ENCODE peak calls at places on chromosomes 7 and 10, in eight cellular contexts. One of them, this sample, is unnamed.

GRCh38 chr7:87216701-87217508 is 2.6 kb downstream of the TMEM243 start:
- DNase-seq in CD4-positive, alpha-beta T cell: peak
- DNase-seq in iris pigment epithelial cell: no peak
- DNase-seq in NCI-H2171: no peak
- DNase-seq in HTR-8/SVneo: no peak
- DNase-seq in anterior cingulate cortex: no peak
- DNase-seq in stimulated activated CD4-positive, alpha-beta T cell treated with anti-CD3 and anti-CD28 coated beads, Interleukin-4, amount 100 ng/mL, for 24 hours: peak
- DNase-seq in retinal pigment epithelial cell: no peak
- DNase-seq in this sample: no peak

GRCh38 chr7:100983451-100984187 is 14.3 kb downstream of the MUC12 start:
- DNase-seq in retinal pigment epithelial cell: peak
- DNase-seq in HTR-8/SVneo: no peak
- DNase-seq in CD4-positive, alpha-beta T cell: no peak
- DNase-seq in anterior cingulate cortex: no peak
- DNase-seq in stimulated activated CD4-positive, alpha-beta T cell treated with anti-CD3 and anti-CD28 coated beads, Interleukin-4, amount 100 ng/mL, for 24 hours: no peak
- DNase-seq in NCI-H2171: no peak
- DNase-seq in iris pigment epithelial cell: peak
- DNase-seq in this sample: peak

GRCh38 chr10:94403823-94404228 is 1.5 kb downstream of the TBC1D12 start:
- DNase-seq in stimulated activated CD4-positive, alpha-beta T cell treated with anti-CD3 and anti-CD28 coated beads, Interleukin-4, amount 100 ng/mL, for 24 hours: no peak
- DNase-seq in iris pigment epithelial cell: peak
- DNase-seq in NCI-H2171: no peak
- DNase-seq in HTR-8/SVneo: no peak
- DNase-seq in CD4-positive, alpha-beta T cell: no peak
- DNase-seq in retinal pigment epithelial cell: no peak
- DNase-seq in anterior cingulate cortex: no peak
- DNase-seq in this sample: no peak

GRCh38 chr7:42426163-42426562 is 189.2 kb upstream of the GLI3 start:
- DNase-seq in iris pigment epithelial cell: peak
- DNase-seq in retinal pigment epithelial cell: no peak
- DNase-seq in HTR-8/SVneo: no peak
- DNase-seq in stimulated activated CD4-positive, alpha-beta T cell treated with anti-CD3 and anti-CD28 coated beads, Interleukin-4, amount 100 ng/mL, for 24 hours: no peak
- DNase-seq in CD4-positive, alpha-beta T cell: no peak
- DNase-seq in anterior cingulate cortex: no peak
- DNase-seq in NCI-H2171: no peak
- DNase-seq in this sample: peak

GRCh38 chr7:140810830-140811556 is 113.7 kb downstream of the BRAF start:
- DNase-seq in HTR-8/SVneo: peak
- DNase-seq in NCI-H2171: peak
- DNase-seq in CD4-positive, alpha-beta T cell: peak
- DNase-seq in iris pigment epithelial cell: peak
- DNase-seq in anterior cingulate cortex: peak
- DNase-seq in retinal pigment epithelial cell: peak
- DNase-seq in stimulated activated CD4-positive, alpha-beta T cell treated with anti-CD3 and anti-CD28 coated beads, Interleukin-4, amount 100 ng/mL, for 24 hours: peak
- DNase-seq in this sample: peak

GRCh38 chr10:118542789-118543188 is 52.7 kb downstream of the PRLHR start:
- DNase-seq in CD4-positive, alpha-beta T cell: no peak
- DNase-seq in iris pigment epithelial cell: no peak
- DNase-seq in stimulated activated CD4-positive, alpha-beta T cell treated with anti-CD3 and anti-CD28 coated beads, Interleukin-4, amount 100 ng/mL, for 24 hours: no peak
- DNase-seq in NCI-H2171: no peak
- DNase-seq in HTR-8/SVneo: no peak
- DNase-seq in retinal pigment epithelial cell: no peak
- DNase-seq in anterior cingulate cortex: no peak
- DNase-seq in this sample: no peak

GRCh38 chr10:43598447-43598846 is 7.8 kb upstream of the ZNF485 start:
- DNase-seq in iris pigment epithelial cell: peak
- DNase-seq in retinal pigment epithelial cell: no peak
- DNase-seq in anterior cingulate cortex: no peak
- DNase-seq in NCI-H2171: no peak
- DNase-seq in CD4-positive, alpha-beta T cell: no peak
- DNase-seq in stimulated activated CD4-positive, alpha-beta T cell treated with anti-CD3 and anti-CD28 coated beads, Interleukin-4, amount 100 ng/mL, for 24 hours: no peak
- DNase-seq in HTR-8/SVneo: no peak
- DNase-seq in this sample: no peak

GRCh38 chr7:116097365-116098009 is 66.9 kb upstream of the TFEC start:
- DNase-seq in CD4-positive, alpha-beta T cell: no peak
- DNase-seq in retinal pigment epithelial cell: no peak
- DNase-seq in HTR-8/SVneo: peak
- DNase-seq in anterior cingulate cortex: no peak
- DNase-seq in iris pigment epithelial cell: peak
- DNase-seq in NCI-H2171: no peak
- DNase-seq in stimulated activated CD4-positive, alpha-beta T cell treated with anti-CD3 and anti-CD28 coated beads, Interleukin-4, amount 100 ng/mL, for 24 hours: no peak
- DNase-seq in this sample: peak

GRCh38 chr10:80473692-80474596 is 19.8 kb downstream of the TSPAN14 start:
- DNase-seq in NCI-H2171: no peak
- DNase-seq in anterior cingulate cortex: no peak
- DNase-seq in CD4-positive, alpha-beta T cell: no peak
- DNase-seq in stimulated activated CD4-positive, alpha-beta T cell treated with anti-CD3 and anti-CD28 coated beads, Interleukin-4, amount 100 ng/mL, for 24 hours: no peak
- DNase-seq in iris pigment epithelial cell: peak
- DNase-seq in HTR-8/SVneo: no peak
- DNase-seq in retinal pigment epithelial cell: no peak
- DNase-seq in this sample: no peak

GRCh38 chr7:116138202-116138801 is 72.0 kb upstream of the TES start:
- DNase-seq in iris pigment epithelial cell: peak
- DNase-seq in HTR-8/SVneo: peak
- DNase-seq in CD4-positive, alpha-beta T cell: no peak
- DNase-seq in NCI-H2171: peak
- DNase-seq in retinal pigment epithelial cell: no peak
- DNase-seq in stimulated activated CD4-positive, alpha-beta T cell treated with anti-CD3 and anti-CD28 coated beads, Interleukin-4, amount 100 ng/mL, for 24 hours: peak
- DNase-seq in anterior cingulate cortex: no peak
- DNase-seq in this sample: peak

GRCh38 chr7:513521-514166 is 6.0 kb downstream of the PDGFA start:
- DNase-seq in anterior cingulate cortex: no peak
- DNase-seq in CD4-positive, alpha-beta T cell: no peak
- DNase-seq in retinal pigment epithelial cell: no peak
- DNase-seq in stimulated activated CD4-positive, alpha-beta T cell treated with anti-CD3 and anti-CD28 coated beads, Interleukin-4, amount 100 ng/mL, for 24 hours: peak
- DNase-seq in HTR-8/SVneo: no peak
- DNase-seq in iris pigment epithelial cell: peak
- DNase-seq in NCI-H2171: no peak
- DNase-seq in this sample: peak

GRCh38 chr10:110643670-110644597 is at the start of gene RBM20:
- DNase-seq in CD4-positive, alpha-beta T cell: peak
- DNase-seq in iris pigment epithelial cell: peak
- DNase-seq in HTR-8/SVneo: peak
- DNase-seq in NCI-H2171: no peak
- DNase-seq in anterior cingulate cortex: no peak
- DNase-seq in stimulated activated CD4-positive, alpha-beta T cell treated with anti-CD3 and anti-CD28 coated beads, Interleukin-4, amount 100 ng/mL, for 24 hours: no peak
- DNase-seq in retinal pigment epithelial cell: no peak
- DNase-seq in this sample: no peak

GRCh38 chr7:131602304-131602993 is 46.0 kb upstream of the PODXL start:
- DNase-seq in iris pigment epithelial cell: no peak
- DNase-seq in HTR-8/SVneo: no peak
- DNase-seq in retinal pigment epithelial cell: no peak
- DNase-seq in CD4-positive, alpha-beta T cell: no peak
- DNase-seq in anterior cingulate cortex: no peak
- DNase-seq in NCI-H2171: peak
- DNase-seq in stimulated activated CD4-positive, alpha-beta T cell treated with anti-CD3 and anti-CD28 coated beads, Interleukin-4, amount 100 ng/mL, for 24 hours: no peak
- DNase-seq in this sample: peak

This sample was measured in astrocyte.